ENCODE peak calls at places on chromosomes 3 and 15, in six cellular contexts. L is GM12878, F is HepG2, S is GM12891, I is K562, D is H1. Q is an unnamed sample.

GRCh38 chr3:53198256-53198977 is 37.4 kb downstream of the PRKCD start:
- DNase-seq in L (no peak), F (no peak), S (no peak), I (no peak), D (peak), Q (no peak)

GRCh38 chr3:127761101-127761802 is 61.1 kb downstream of the MGLL start:
- DNase-seq in L (no peak), F (no peak), S (no peak), I (no peak), D (no peak), Q (no peak)

GRCh38 chr15:61053401-61053800 is 175.7 kb downstream of the RORA start:
- DNase-seq in L (no peak), F (no peak), S (no peak), I (no peak), D (no peak), Q (no peak)

GRCh38 chr3:110473405-110473804 is 598.2 kb upstream of the NECTIN3 start:
- DNase-seq in L (no peak), F (no peak), S (no peak), I (no peak), D (no peak), Q (no peak)

GRCh38 chr3:187919018-187919417 is 173.8 kb upstream of the BCL6 start:
- DNase-seq in L (peak), F (no peak), S (peak), I (no peak), D (no peak), Q (no peak)

GRCh38 chr3:58521002-58521670 is 15.9 kb downstream of the ACOX2 start:
- DNase-seq in L (no peak), F (peak), S (no peak), I (peak), D (no peak), Q (no peak)

GRCh38 chr15:79436037-79436780 is 4.1 kb downstream of the MINAR1 start:
- DNase-seq in L (no peak), F (no peak), S (no peak), I (no peak), D (no peak), Q (no peak)

GRCh38 chr3:61778095-61778494 is 216.7 kb downstream of the PTPRG start:
- DNase-seq in L (no peak), F (peak), S (no peak), I (no peak), D (no peak), Q (no peak)

GRCh38 chr3:132135628-132136333 is 101.0 kb upstream of the CPNE4 start:
- DNase-seq in L (no peak), F (peak), S (no peak), I (no peak), D (no peak), Q (no peak)

GRCh38 chr15:28942046-28942445 is 56.3 kb downstream of the APBA2 start:
- DNase-seq in L (no peak), F (no peak), S (no peak), I (no peak), D (no peak), Q (no peak)

GRCh38 chr15:39287322-39288195 is 293.3 kb upstream of the THBS1 start:
- DNase-seq in L (no peak), F (no peak), S (no peak), I (no peak), D (no peak), Q (no peak)

GRCh38 chr15:94582368-94582767 is 351.0 kb downstream of the MCTP2 start:
- DNase-seq in L (peak), F (peak), S (no peak), I (peak), D (peak), Q (no peak)

GRCh38 chr15:64333986-64334385 is 22.0 kb downstream of the CSNK1G1 start:
- DNase-seq in L (no peak), F (no peak), S (no peak), I (no peak), D (no peak), Q (no peak)

GRCh38 chr3:161142486-161142885 is 37.3 kb upstream of the B3GALNT1 start:
- DNase-seq in L (no peak), F (no peak), S (no peak), I (no peak), D (no peak), Q (no peak)

GRCh38 chr3:111662907-111663306 is 67.8 kb upstream of the ZBED2 start:
- DNase-seq in L (no peak), F (no peak), S (no peak), I (no peak), D (no peak), Q (no peak)

GRCh38 chr15:66040211-66040892 is 171.1 kb downstream of the RAB11A start:
- DNase-seq in L (no peak), F (no peak), S (no peak), I (no peak), D (no peak), Q (no peak)

GRCh38 chr3:43148033-43148432 is 42.2 kb upstream of the POMGNT2 start:
- DNase-seq in L (no peak), F (peak), S (no peak), I (no peak), D (no peak), Q (no peak)

GRCh38 chr3:189049458-189050231 is 122.1 kb upstream of the TPRG1 start:
- DNase-seq in L (no peak), F (no peak), S (no peak), I (no peak), D (peak), Q (no peak)

GRCh38 chr3:159953320-159953719 is 35.3 kb upstream of the IL12A start:
- DNase-seq in L (no peak), F (no peak), S (no peak), I (no peak), D (no peak), Q (no peak)

GRCh38 chr3:195178124-195178910 is 92.6 kb downstream of the XXYLT1 start:
- DNase-seq in L (no peak), F (no peak), S (no peak), I (peak), D (no peak), Q (no peak)

GRCh38 chr3:61813656-61814055 is 252.3 kb downstream of the PTPRG start:
- DNase-seq in L (no peak), F (no peak), S (no peak), I (no peak), D (no peak), Q (no peak)

GRCh38 chr3:86793786-86794185 is 197.2 kb downstream of the VGLL3 start:
- DNase-seq in L (no peak), F (peak), S (no peak), I (no peak), D (no peak), Q (no peak)

GRCh38 chr3:9681723-9682081 is 21.9 kb upstream of the CPNE9 start:
- DNase-seq in L (no peak), F (peak), S (no peak), I (no peak), D (no peak), Q (no peak)

GRCh38 chr3:105904683-105905320 is 36.0 kb upstream of the CBLB start:
- DNase-seq in L (no peak), F (no peak), S (no peak), I (no peak), D (no peak), Q (no peak)

GRCh38 chr3:17985658-17986392 is 243.4 kb upstream of the TBC1D5 start:
- DNase-seq in L (no peak), F (no peak), S (no peak), I (no peak), D (no peak), Q (no peak)

GRCh38 chr3:156332304-156332703 is 211.9 kb downstream of the KCNAB1 start:
- DNase-seq in L (no peak), F (no peak), S (no peak), I (no peak), D (no peak), Q (no peak)

GRCh38 chr3:171673951-171674350 is 136.3 kb downstream of the PLD1 start:
- DNase-seq in L (no peak), F (no peak), S (no peak), I (no peak), D (no peak), Q (no peak)

GRCh38 chr3:160739079-160739478 is 17.0 kb upstream of the PPM1L start:
- DNase-seq in L (no peak), F (no peak), S (no peak), I (no peak), D (no peak), Q (no peak)

GRCh38 chr3:154970796-154971195 is 109.3 kb upstream of the MME start:
- DNase-seq in L (no peak), F (no peak), S (no peak), I (no peak), D (no peak), Q (no peak)

GRCh38 chr3:119637679-119638525 is 22.5 kb downstream of the POPDC2 start:
- DNase-seq in L (peak), F (no peak), S (no peak), I (no peak), D (no peak), Q (no peak)

GRCh38 chr3:193803288-193803687 is 210.3 kb downstream of the OPA1 start:
- DNase-seq in L (no peak), F (no peak), S (no peak), I (no peak), D (no peak), Q (no peak)

GRCh38 chr3:120024103-120024502 is 70.1 kb downstream of the GSK3B start:
- DNase-seq in L (no peak), F (no peak), S (no peak), I (no peak), D (no peak), Q (no peak)

GRCh38 chr15:85751731-85752421 is 42.8 kb downstream of the KLHL25 start:
- DNase-seq in L (no peak), F (no peak), S (no peak), I (no peak), D (no peak), Q (no peak)

GRCh38 chr3:14787630-14788029 is 31.1 kb upstream of the FGD5 start:
- DNase-seq in L (no peak), F (peak), S (no peak), I (no peak), D (no peak), Q (no peak)
- TF ChIP-seq TAF1 in L (no peak), F (no peak), S (no peak), I (no peak), D (no peak), Q (no peak)

GRCh38 chr3:29694783-29695182 is 413.9 kb downstream of the RBMS3 start:
- DNase-seq in L (no peak), F (peak), S (no peak), I (no peak), D (no peak), Q (no peak)

GRCh38 chr3:29694331-29694730 is 413.5 kb downstream of the RBMS3 start:
- DNase-seq in L (no peak), F (no peak), S (no peak), I (no peak), D (no peak), Q (no peak)

GRCh38 chr3:29695905-29696238 is 415.0 kb downstream of the RBMS3 start:
- DNase-seq in L (no peak), F (no peak), S (no peak), I (no peak), D (no peak), Q (no peak)

GRCh38 chr3:29696311-29696710 is 415.4 kb downstream of the RBMS3 start:
- DNase-seq in L (no peak), F (no peak), S (no peak), I (no peak), D (no peak), Q (no peak)

DNA sequence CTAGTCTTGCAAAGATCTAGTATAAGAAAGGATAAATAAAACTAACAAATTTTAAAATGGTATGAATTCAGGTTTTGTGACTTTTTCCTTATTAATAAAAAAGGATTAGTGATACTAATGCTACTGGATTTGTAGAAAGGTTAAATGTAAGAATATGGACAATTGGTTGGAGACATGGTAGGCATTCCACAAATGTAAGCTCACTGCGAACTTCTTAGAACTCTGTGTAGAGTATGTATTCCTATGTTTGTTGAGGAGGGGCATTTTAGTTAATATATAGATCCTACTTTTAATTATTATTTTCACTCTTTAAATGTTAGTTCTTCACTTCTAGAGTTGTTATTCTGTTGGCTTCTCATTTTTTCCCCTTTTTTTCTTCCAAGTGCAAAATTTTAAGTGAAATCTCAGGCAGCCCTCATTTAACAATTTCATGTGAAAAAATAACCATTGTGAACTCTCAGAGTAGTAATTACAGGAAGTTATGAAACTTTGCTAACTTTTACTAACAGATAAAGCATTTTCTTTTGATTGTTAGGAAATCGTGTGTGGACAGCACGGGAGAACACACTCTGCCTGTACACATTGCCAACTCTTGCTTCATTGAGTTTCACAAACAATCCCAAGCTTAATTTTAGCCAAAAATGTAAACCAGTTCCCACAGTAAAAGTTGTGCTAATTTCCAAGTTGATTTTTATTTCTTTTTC is 414.5 kb downstream of the RBMS3 start:
- DNase-seq in L (no peak), F (no peak), S (no peak), I (no peak), D (no peak), Q (no peak)
- TF ChIP-seq POLR2AphosphoS5 in L (no peak), F (no peak), S (no peak), I (no peak), D (no peak), Q (no peak)

GRCh38 chr3:126304291-126304690 is 52.9 kb downstream of the KLF15 start:
- DNase-seq in L (no peak), F (no peak), S (no peak), I (no peak), D (no peak), Q (no peak)

GRCh38 chr3:126300001-126300760 is 57.0 kb downstream of the KLF15 start:
- DNase-seq in L (no peak), F (no peak), S (no peak), I (no peak), D (no peak), Q (no peak)

GRCh38 chr3:126303272-126303671 is 53.9 kb downstream of the KLF15 start:
- DNase-seq in L (no peak), F (no peak), S (no peak), I (no peak), D (no peak), Q (no peak)

GRCh38 chr3:126304704-126305103 is 52.5 kb downstream of the KLF15 start:
- DNase-seq in L (no peak), F (no peak), S (no peak), I (no peak), D (no peak), Q (no peak)

GRCh38 chr3:126300761-126301481 is 56.3 kb downstream of the KLF15 start:
- DNase-seq in L (no peak), F (peak), S (no peak), I (no peak), D (no peak), Q (no peak)
- TF ChIP-seq POLR2A in L (no peak), F (no peak), S (no peak), I (no peak), D (no peak), Q (no peak)

DNA sequence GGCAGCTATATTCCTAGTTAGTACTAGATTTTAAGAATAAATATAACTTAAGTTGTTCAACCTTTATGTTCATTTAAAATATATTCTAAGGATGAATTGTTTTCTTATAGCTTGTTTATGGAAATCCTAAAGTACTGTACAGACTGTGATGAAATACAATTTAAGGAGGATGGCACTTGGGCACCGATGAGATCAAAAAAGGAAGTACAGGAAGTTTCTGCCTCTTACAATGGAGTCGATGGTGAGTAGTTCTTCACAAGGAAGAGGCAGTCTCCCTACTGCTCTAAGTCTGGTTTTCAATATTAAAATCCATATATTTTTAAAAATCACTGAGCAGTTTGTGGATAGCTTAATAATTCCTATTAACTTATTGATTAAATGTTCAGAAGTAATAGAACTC is 29.6 kb downstream of the CALML4 start:
- DNase-seq in L (no peak), F (no peak), S (no peak), I (no peak), D (no peak), Q (no peak)
- TF ChIP-seq TAF1 in L (no peak), F (no peak), S (no peak), I (no peak), D (no peak), Q (no peak)

DNA sequence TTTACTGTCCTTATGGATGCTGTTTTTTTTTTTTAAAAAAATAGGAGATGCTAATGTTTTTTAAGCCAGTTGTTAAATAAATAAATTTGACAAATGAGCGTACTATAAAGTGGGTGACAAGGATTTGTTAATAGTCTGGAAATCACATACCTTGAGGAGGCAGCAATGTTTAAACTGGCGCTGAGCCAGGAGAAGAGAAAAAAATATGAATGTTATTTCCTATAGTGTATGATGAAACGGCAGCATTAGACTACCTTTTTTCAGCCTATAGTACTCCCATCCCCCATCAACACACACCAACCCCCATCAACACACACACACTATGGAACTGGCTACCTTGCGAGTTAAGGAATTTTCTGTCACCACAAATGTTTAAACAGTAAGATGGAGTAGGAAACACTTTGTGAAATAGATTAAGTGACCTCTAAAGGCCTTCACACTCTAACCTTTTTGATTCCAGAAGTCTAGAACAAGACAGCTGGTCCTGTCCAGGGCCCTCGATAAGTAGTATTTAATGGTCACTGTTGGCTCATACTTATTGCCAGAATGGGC is 46.8 kb upstream of the ZCWPW2 start:
- DNase-seq in L (no peak), F (peak), S (no peak), I (no peak), D (no peak), Q (no peak)
- TF ChIP-seq POLR2AphosphoS5 in L (no peak), F (no peak), S (no peak), I (no peak), D (no peak), Q (no peak)

GRCh38 chr3:45012577-45012976 is 13.5 kb upstream of the CLEC3B start:
- DNase-seq in L (no peak), F (no peak), S (no peak), I (no peak), D (no peak), Q (no peak)

GRCh38 chr3:45011756-45012441 is 14.2 kb upstream of the CLEC3B start:
- DNase-seq in L (no peak), F (no peak), S (no peak), I (no peak), D (no peak), Q (no peak)

GRCh38 chr3:45009868-45010267 is 16.2 kb upstream of the CLEC3B start:
- DNase-seq in L (no peak), F (no peak), S (no peak), I (no peak), D (no peak), Q (no peak)

GRCh38 chr3:45008117-45008516 is 18.0 kb upstream of the CLEC3B start:
- DNase-seq in L (no peak), F (no peak), S (no peak), I (no peak), D (no peak), Q (no peak)

DNA sequence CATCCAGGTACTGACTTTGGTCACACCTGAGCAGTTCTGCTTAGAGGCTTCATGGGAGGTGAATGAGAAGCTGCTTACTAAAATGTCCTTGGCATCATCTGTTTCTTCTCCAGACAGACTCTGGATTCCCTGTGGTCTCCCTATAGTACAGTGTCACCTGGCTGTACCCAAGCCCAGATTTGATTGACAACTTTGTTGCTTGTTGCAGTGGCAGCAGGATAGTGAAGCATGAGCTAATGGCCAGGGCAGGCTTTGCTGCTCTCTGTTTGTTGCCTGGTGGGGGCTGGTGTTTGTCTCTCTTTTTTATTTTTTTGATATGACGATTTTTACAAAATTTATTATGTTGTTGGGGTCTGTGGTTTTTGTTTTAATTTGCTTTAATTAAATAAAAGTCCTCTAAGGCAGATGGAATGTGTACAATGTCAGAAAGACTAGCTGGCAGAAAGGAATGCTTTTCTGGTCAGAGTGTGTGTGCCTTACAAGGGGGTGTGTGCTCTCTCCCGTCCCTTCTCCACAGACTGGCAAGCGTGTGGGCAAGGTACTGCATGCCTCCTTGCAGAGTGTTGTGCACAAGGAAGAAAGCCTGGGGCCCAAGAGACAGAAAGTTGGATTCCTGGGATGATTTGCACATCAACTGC is 15.3 kb upstream of the CLEC3B start:
- DNase-seq in L (no peak), F (no peak), S (no peak), I (no peak), D (no peak), Q (no peak)
- TF ChIP-seq POLR2A in L (no peak), F (no peak), S (no peak), I (no peak), D (no peak), Q (no peak)

DNA sequence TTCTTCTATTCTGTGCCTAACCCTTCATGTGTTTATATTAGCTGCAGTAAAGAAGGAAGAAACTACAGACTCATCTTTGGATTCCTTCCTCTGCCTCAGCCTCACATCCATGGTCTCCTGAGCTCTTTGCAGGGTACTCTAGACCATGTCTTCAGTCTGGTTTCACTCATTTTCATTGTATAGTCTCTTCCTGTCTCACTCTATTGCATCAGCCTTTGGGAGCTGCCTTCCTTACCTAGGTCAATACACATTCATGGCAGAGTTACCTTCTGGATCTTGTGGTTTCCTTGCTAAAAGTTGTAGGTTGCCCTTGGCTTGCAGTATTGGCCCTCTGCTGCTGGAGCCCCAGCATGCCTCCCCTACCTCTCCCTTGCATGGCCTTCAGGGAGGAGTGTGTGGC is 31.5 kb upstream of the SCAANT1 start:
- DNase-seq in L (no peak), F (no peak), S (no peak), I (no peak), D (no peak), Q (no peak)
- TF ChIP-seq TAF1 in L (no peak), F (no peak), S (no peak), I (no peak), D (no peak), Q (no peak)

Q was measured in GM12892.